ENCODE peak calls at places on chromosomes 2 and 18, in seven cellular contexts. One of them, this sample, is unnamed. For H3K4me1, the result is how much of the 10 kb centered on the place peaks cover.

GRCh38 chr2:118251427-118251826 is 163.2 kb downstream of the INSIG2 start:
- DNase-seq in IMR-90: no peak
- DNase-seq in Panc1: no peak
- DNase-seq in testis: no peak
- DNase-seq in transverse colon: no peak
- DNase-seq in cardiac muscle cell: peak
- DNase-seq in endodermal cell: peak
- DNase-seq in this sample: no peak

GRCh38 chr2:30796723-30797122 is 10.5 kb downstream of the CAPN13 start:
- DNase-seq in endodermal cell: peak
- DNase-seq in testis: no peak
- DNase-seq in IMR-90: no peak
- DNase-seq in transverse colon: no peak
- DNase-seq in cardiac muscle cell: peak
- DNase-seq in Panc1: no peak
- DNase-seq in this sample: no peak

GRCh38 chr2:226763320-226763719 is 36.3 kb downstream of the IRS1 start:
- DNase-seq in testis: no peak
- DNase-seq in Panc1: no peak
- DNase-seq in IMR-90: peak
- DNase-seq in transverse colon: no peak
- DNase-seq in cardiac muscle cell: no peak
- DNase-seq in endodermal cell: no peak
- DNase-seq in this sample: no peak

GRCh38 chr18:11324956-11325873 is 175.8 kb upstream of the PIEZO2 start:
- DNase-seq in cardiac muscle cell: no peak
- DNase-seq in testis: no peak
- DNase-seq in endodermal cell: no peak
- DNase-seq in IMR-90: peak
- DNase-seq in Panc1: no peak
- DNase-seq in transverse colon: no peak
- DNase-seq in this sample: no peak

GRCh38 chr2:159064446-159065301 is 96.2 kb downstream of the TANC1 start:
- DNase-seq in endodermal cell: peak
- DNase-seq in transverse colon: no peak
- DNase-seq in Panc1: no peak
- DNase-seq in testis: no peak
- DNase-seq in cardiac muscle cell: no peak
- DNase-seq in IMR-90: peak
- DNase-seq in this sample: no peak

GRCh38 chr18:48201337-48201705 is 207.9 kb downstream of the ZBTB7C start:
- DNase-seq in testis: no peak
- DNase-seq in IMR-90: no peak
- DNase-seq in endodermal cell: no peak
- DNase-seq in transverse colon: no peak
- DNase-seq in Panc1: no peak
- DNase-seq in cardiac muscle cell: no peak
- DNase-seq in this sample: no peak

GRCh38 chr2:56175779-56176178 is 8.0 kb upstream of the CCDC85A start:
- DNase-seq in cardiac muscle cell: no peak
- DNase-seq in Panc1: no peak
- DNase-seq in testis: no peak
- DNase-seq in IMR-90: no peak
- DNase-seq in transverse colon: no peak
- DNase-seq in endodermal cell: no peak
- DNase-seq in this sample: no peak

GRCh38 chr18:2171840-2172625 is 399.3 kb downstream of the METTL4 start:
- DNase-seq in transverse colon: no peak
- DNase-seq in endodermal cell: no peak
- DNase-seq in cardiac muscle cell: no peak
- DNase-seq in IMR-90: no peak
- DNase-seq in Panc1: no peak
- DNase-seq in testis: no peak
- DNase-seq in this sample: no peak

GRCh38 chr2:8662239-8662879 is 19.5 kb upstream of the ID2 start:
- DNase-seq in testis: no peak
- DNase-seq in cardiac muscle cell: no peak
- DNase-seq in transverse colon: no peak
- DNase-seq in endodermal cell: no peak
- DNase-seq in Panc1: no peak
- DNase-seq in IMR-90: peak
- DNase-seq in this sample: no peak

GRCh38 chr2:14220101-14220500 is 412.4 kb upstream of the LRATD1 start:
- DNase-seq in endodermal cell: no peak
- DNase-seq in transverse colon: no peak
- DNase-seq in testis: no peak
- DNase-seq in Panc1: no peak
- DNase-seq in IMR-90: no peak
- DNase-seq in cardiac muscle cell: no peak
- DNase-seq in this sample: no peak

GRCh38 chr18:5424903-5425302 is 118.9 kb downstream of the EPB41L3 start:
- DNase-seq in IMR-90: peak
- DNase-seq in endodermal cell: no peak
- DNase-seq in Panc1: no peak
- DNase-seq in transverse colon: no peak
- DNase-seq in testis: no peak
- DNase-seq in cardiac muscle cell: peak
- DNase-seq in this sample: no peak

GRCh38 chr2:101152195-101153076 is 1.3 kb upstream of the TBC1D8 start:
- DNase-seq in testis: peak
- DNase-seq in IMR-90: peak
- DNase-seq in transverse colon: peak
- DNase-seq in endodermal cell: peak
- DNase-seq in Panc1: peak
- DNase-seq in cardiac muscle cell: peak
- DNase-seq in this sample: peak

GRCh38 chr2:65380243-65380642 is 52.2 kb downstream of the SPRED2 start:
- DNase-seq in transverse colon: no peak
- DNase-seq in testis: no peak
- DNase-seq in endodermal cell: no peak
- DNase-seq in IMR-90: no peak
- DNase-seq in cardiac muscle cell: no peak
- DNase-seq in Panc1: no peak
- DNase-seq in this sample: no peak

GRCh38 chr2:12334289-12335003 is 382.3 kb upstream of the TRIB2 start:
- DNase-seq in IMR-90: no peak
- DNase-seq in Panc1: no peak
- DNase-seq in transverse colon: no peak
- DNase-seq in cardiac muscle cell: peak
- DNase-seq in testis: no peak
- DNase-seq in endodermal cell: no peak
- DNase-seq in this sample: no peak

GRCh38 chr18:71398530-71398929 is 1109.7 kb downstream of the SOCS6 start:
- DNase-seq in transverse colon: no peak
- DNase-seq in IMR-90: no peak
- DNase-seq in cardiac muscle cell: peak
- DNase-seq in Panc1: no peak
- DNase-seq in endodermal cell: peak
- DNase-seq in testis: peak
- DNase-seq in this sample: peak

GRCh38 chr2:16348821-16349515 is 316.7 kb downstream of the CYRIA start:
- DNase-seq in IMR-90: no peak
- DNase-seq in testis: no peak
- DNase-seq in Panc1: no peak
- DNase-seq in endodermal cell: no peak
- DNase-seq in cardiac muscle cell: no peak
- DNase-seq in transverse colon: no peak
- DNase-seq in this sample: peak

GRCh38 chr2:16350211-16350610 is 315.4 kb downstream of the CYRIA start:
- DNase-seq in testis: no peak
- DNase-seq in endodermal cell: no peak
- DNase-seq in IMR-90: no peak
- DNase-seq in cardiac muscle cell: no peak
- DNase-seq in Panc1: no peak
- DNase-seq in transverse colon: no peak
- DNase-seq in this sample: peak

GRCh38 chr2:16351541-16351940 is 314.1 kb downstream of the CYRIA start:
- DNase-seq in cardiac muscle cell: no peak
- DNase-seq in transverse colon: no peak
- DNase-seq in testis: no peak
- DNase-seq in IMR-90: no peak
- DNase-seq in endodermal cell: no peak
- DNase-seq in Panc1: no peak
- DNase-seq in this sample: peak

GRCh38 chr2:16351137-16351536 is 314.5 kb downstream of the CYRIA start:
- DNase-seq in endodermal cell: no peak
- DNase-seq in IMR-90: no peak
- DNase-seq in cardiac muscle cell: no peak
- DNase-seq in testis: no peak
- DNase-seq in transverse colon: no peak
- DNase-seq in Panc1: no peak
- DNase-seq in this sample: peak

GRCh38 chr2:16349811-16350210 is 315.8 kb downstream of the CYRIA start:
- DNase-seq in IMR-90: no peak
- DNase-seq in cardiac muscle cell: no peak
- DNase-seq in Panc1: no peak
- DNase-seq in testis: no peak
- DNase-seq in endodermal cell: no peak
- DNase-seq in transverse colon: no peak
- DNase-seq in this sample: peak
- H3K4me1 ChIP-seq in IMR-90: under half
- H3K4me1 ChIP-seq in cardiac muscle cell: under half
- H3K4me1 ChIP-seq in Panc1: under half
- H3K4me1 ChIP-seq in testis: under half
- H3K4me1 ChIP-seq in endodermal cell: under half
- H3K4me1 ChIP-seq in transverse colon: under half
- H3K4me1 ChIP-seq in this sample: under half

GRCh38 chr2:184597996-184598312 is 375 bp upstream of the ZNF804A start:
- DNase-seq in IMR-90: peak
- DNase-seq in Panc1: no peak
- DNase-seq in endodermal cell: no peak
- DNase-seq in testis: no peak
- DNase-seq in cardiac muscle cell: no peak
- DNase-seq in transverse colon: peak
- DNase-seq in this sample: no peak

GRCh38 chr2:184597571-184597980 is 753 bp upstream of the ZNF804A start:
- DNase-seq in transverse colon: peak
- DNase-seq in cardiac muscle cell: peak
- DNase-seq in Panc1: no peak
- DNase-seq in endodermal cell: peak
- DNase-seq in IMR-90: peak
- DNase-seq in testis: peak
- DNase-seq in this sample: peak

GRCh38 chr2:184598313-184599053 is at the start of gene ZNF804A:
- DNase-seq in IMR-90: peak
- DNase-seq in endodermal cell: peak
- DNase-seq in cardiac muscle cell: peak
- DNase-seq in Panc1: no peak
- DNase-seq in testis: peak
- DNase-seq in transverse colon: peak
- DNase-seq in this sample: peak

GRCh38 chr2:184599054-184599874 is 935 bp downstream of the ZNF804A start:
- DNase-seq in transverse colon: no peak
- DNase-seq in Panc1: no peak
- DNase-seq in IMR-90: peak
- DNase-seq in testis: no peak
- DNase-seq in cardiac muscle cell: no peak
- DNase-seq in endodermal cell: peak
- DNase-seq in this sample: peak

GRCh38 chr2:184596819-184597411 is 1.4 kb upstream of the ZNF804A start:
- DNase-seq in Panc1: no peak
- DNase-seq in transverse colon: no peak
- DNase-seq in cardiac muscle cell: no peak
- DNase-seq in testis: no peak
- DNase-seq in IMR-90: peak
- DNase-seq in endodermal cell: no peak
- DNase-seq in this sample: no peak
- TF ChIP-seq CTCF in Panc1: peak
- TF ChIP-seq CTCF in transverse colon: no peak
- TF ChIP-seq CTCF in cardiac muscle cell: peak
- TF ChIP-seq CTCF in testis: no peak
- TF ChIP-seq CTCF in IMR-90: no peak
- TF ChIP-seq CTCF in endodermal cell: peak
- TF ChIP-seq CTCF in this sample: peak

DNA sequence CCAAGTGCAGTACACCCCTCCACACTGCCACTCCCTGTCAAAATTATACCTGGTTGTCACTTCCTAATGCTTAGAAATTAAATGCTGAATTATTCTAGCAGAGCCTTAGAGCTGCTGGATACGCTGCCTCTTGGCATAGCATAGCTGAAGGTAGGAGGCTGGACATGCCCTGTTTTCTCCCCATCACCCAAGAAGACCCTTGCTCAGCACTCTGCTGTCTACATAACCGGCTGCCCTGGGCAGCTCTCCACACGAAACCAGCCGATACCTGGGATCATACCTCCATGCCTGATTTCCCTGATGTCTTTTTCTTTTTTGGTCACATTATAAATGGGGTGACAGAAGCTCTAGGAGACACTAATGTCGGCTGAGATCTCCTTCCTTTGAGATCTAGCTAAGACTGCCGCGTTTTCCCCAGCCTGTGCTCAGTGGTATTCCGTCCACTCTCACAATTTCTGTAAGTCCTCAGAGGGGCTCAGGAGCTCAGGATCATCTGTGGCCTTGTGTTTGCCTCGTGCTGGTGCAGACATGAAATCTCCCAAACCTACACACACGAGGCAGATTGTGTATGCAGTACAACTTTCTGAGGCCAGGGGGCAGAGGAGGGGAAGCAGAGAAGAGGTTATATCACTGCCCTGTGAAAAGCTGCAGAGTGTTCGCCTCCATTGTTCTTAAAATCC is 13.5 kb upstream of the ZAP70 start:
- DNase-seq in endodermal cell: peak
- DNase-seq in IMR-90: peak
- DNase-seq in cardiac muscle cell: peak
- DNase-seq in Panc1: no peak
- DNase-seq in transverse colon: peak
- DNase-seq in testis: peak
- DNase-seq in this sample: peak
- H3K4me1 ChIP-seq in endodermal cell: under half
- H3K4me1 ChIP-seq in IMR-90: under half
- H3K4me1 ChIP-seq in cardiac muscle cell: under half
- H3K4me1 ChIP-seq in Panc1: under half
- H3K4me1 ChIP-seq in transverse colon: under half
- H3K4me1 ChIP-seq in testis: under half
- H3K4me1 ChIP-seq in this sample: under half

GRCh38 chr2:234683950-234684349 is 187.1 kb upstream of the ARL4C start:
- DNase-seq in IMR-90: no peak
- DNase-seq in testis: no peak
- DNase-seq in endodermal cell: peak
- DNase-seq in Panc1: no peak
- DNase-seq in cardiac muscle cell: no peak
- DNase-seq in transverse colon: no peak
- DNase-seq in this sample: no peak

GRCh38 chr2:234680688-234681050 is 183.8 kb upstream of the ARL4C start:
- DNase-seq in Panc1: no peak
- DNase-seq in testis: no peak
- DNase-seq in cardiac muscle cell: no peak
- DNase-seq in IMR-90: no peak
- DNase-seq in endodermal cell: no peak
- DNase-seq in transverse colon: no peak
- DNase-seq in this sample: no peak

GRCh38 chr2:234681206-234681605 is 184.3 kb upstream of the ARL4C start:
- DNase-seq in IMR-90: no peak
- DNase-seq in endodermal cell: peak
- DNase-seq in Panc1: no peak
- DNase-seq in cardiac muscle cell: no peak
- DNase-seq in testis: no peak
- DNase-seq in transverse colon: no peak
- DNase-seq in this sample: no peak

GRCh38 chr2:234679766-234680687 is 183.1 kb upstream of the ARL4C start:
- DNase-seq in endodermal cell: peak
- DNase-seq in cardiac muscle cell: no peak
- DNase-seq in IMR-90: peak
- DNase-seq in transverse colon: peak
- DNase-seq in Panc1: peak
- DNase-seq in testis: no peak
- DNase-seq in this sample: no peak

GRCh38 chr2:234682492-234683228 is 185.8 kb upstream of the ARL4C start:
- DNase-seq in endodermal cell: peak
- DNase-seq in Panc1: no peak
- DNase-seq in IMR-90: peak
- DNase-seq in cardiac muscle cell: no peak
- DNase-seq in testis: no peak
- DNase-seq in transverse colon: no peak
- DNase-seq in this sample: peak
- TF ChIP-seq CTCF in endodermal cell: no peak
- TF ChIP-seq CTCF in Panc1: no peak
- TF ChIP-seq CTCF in IMR-90: no peak
- TF ChIP-seq CTCF in cardiac muscle cell: no peak
- TF ChIP-seq CTCF in testis: no peak
- TF ChIP-seq CTCF in transverse colon: no peak
- TF ChIP-seq CTCF in this sample: no peak

This sample was measured in BE2C.